ENCODE peak calls at places on chromosomes 6 and 20, in five cellular contexts. A, D, I, X and B are unnamed samples.

GRCh38 chr20:58064411-58065010 is 163.9 kb downstream of the ANKRD60 start:
- DNase-seq in A (no peak), X (no peak), D (no peak), I (no peak), B (peak; percentile 58)

GRCh38 chr6:109526905-109527628 is 44.0 kb upstream of the ZBTB24 start:
- DNase-seq in I (peak; percentile 74), A (peak; percentile 58), X (peak; percentile 6), D (no peak), B (no peak)

GRCh38 chr20:32333988-32334885 is 23.9 kb upstream of the ASXL1 start:
- DNase-seq in A (no peak), D (no peak), I (no peak), X (peak; percentile 51), B (no peak)

GRCh38 chr20:37407573-37408002 is 61.6 kb downstream of the SRC start:
- DNase-seq in I (no peak), X (no peak), A (no peak), D (no peak), B (no peak)

GRCh38 chr20:49446808-49447207 is 35.7 kb downstream of the KCNB1 start:
- DNase-seq in A (no peak), I (no peak), X (no peak), D (no peak), B (no peak)

GRCh38 chr6:167699141-167700036 is 127.3 kb upstream of the AFDN start:
- DNase-seq in I (no peak), X (no peak), A (peak; percentile 35), D (no peak), B (no peak)

GRCh38 chr6:14516947-14517346 is 399.4 kb downstream of the CD83 start:
- DNase-seq in I (no peak), D (no peak), A (no peak), X (no peak), B (peak; percentile 84)

GRCh38 chr6:170111816-170112582 is 178.9 kb downstream of the DLL1 start:
- DNase-seq in A (no peak), I (no peak), D (no peak), X (no peak), B (no peak)

GRCh38 chr6:10521104-10521808 is at the start of gene GCNT2:
- DNase-seq in X (peak; percentile 19), D (no peak), I (no peak), A (no peak), B (no peak)

GRCh38 chr20:47099749-47100515 is 205.3 kb downstream of the EYA2 start:
- DNase-seq in I (no peak), A (no peak), X (no peak), D (no peak), B (peak; percentile 84)

GRCh38 chr20:62496525-62497218 is 20.9 kb upstream of the GATA5 start:
- DNase-seq in I (no peak), X (no peak), D (no peak), A (no peak), B (no peak)

GRCh38 chr20:10610266-10610665 is 63.5 kb downstream of the JAG1 start:
- DNase-seq in X (no peak), D (no peak), I (no peak), A (no peak), B (no peak)

GRCh38 chr20:43564993-43565757 is 6.3 kb downstream of the SGK2 start:
- DNase-seq in I (no peak), A (no peak), X (no peak), D (no peak), B (no peak)

GRCh38 chr6:143555582-143555981 is 44.1 kb upstream of the FUCA2 start:
- DNase-seq in I (no peak), X (no peak), D (no peak), A (no peak), B (no peak)

GRCh38 chr6:22271044-22271443 is 25.8 kb downstream of the PRL start:
- DNase-seq in A (no peak), I (no peak), D (no peak), X (no peak), B (no peak)

GRCh38 chr6:149410557-149410956 is 10.5 kb downstream of the SUMO4 start:
- DNase-seq in D (no peak), X (no peak), I (no peak), A (no peak), B (no peak)

GRCh38 chr20:18284805-18285533 is 3.4 kb upstream of the ZNF133 start:
- DNase-seq in X (no peak), A (no peak), I (no peak), D (no peak), B (no peak)

GRCh38 chr6:88586371-88587157 is 376.9 kb downstream of the RNGTT start:
- DNase-seq in A (no peak), I (no peak), D (no peak), X (no peak), B (no peak)